ENCODE peak calls at places on chromosome 1, in four cellular contexts. One of them, this sample, is unnamed. For H3K4me1, the result is how much of the 10 kb centered on the place peaks cover.

GRCh38 chr1:227038401-227038800 is 98.3 kb downstream of the COQ8A start:
- DNase-seq in OCI-LY7: no peak
- DNase-seq in effector memory CD4-positive, alpha-beta T cell: no peak
- DNase-seq in tibial artery: no peak
- DNase-seq in this sample: no peak

GRCh38 chr1:3831689-3832088 is 25.3 kb downstream of the CEP104 start:
- DNase-seq in OCI-LY7: no peak
- DNase-seq in effector memory CD4-positive, alpha-beta T cell: no peak
- DNase-seq in tibial artery: no peak
- DNase-seq in this sample: no peak

GRCh38 chr1:236141447-236142357 is 637 bp upstream of the GPR137B start:
- DNase-seq in OCI-LY7: peak
- DNase-seq in effector memory CD4-positive, alpha-beta T cell: no peak
- DNase-seq in tibial artery: no peak
- DNase-seq in this sample: no peak

GRCh38 chr1:153648000-153648643 is 10.4 kb upstream of the SNAPIN start:
- DNase-seq in OCI-LY7: no peak
- DNase-seq in effector memory CD4-positive, alpha-beta T cell: no peak
- DNase-seq in tibial artery: peak
- DNase-seq in this sample: no peak

GRCh38 chr1:21752186-21752585 is 30.8 kb downstream of the USP48 start:
- DNase-seq in OCI-LY7: no peak
- DNase-seq in effector memory CD4-positive, alpha-beta T cell: no peak
- DNase-seq in tibial artery: no peak
- DNase-seq in this sample: no peak

GRCh38 chr1:162285149-162285561 is 91.5 kb downstream of the SPATA46 start:
- DNase-seq in OCI-LY7: no peak
- DNase-seq in effector memory CD4-positive, alpha-beta T cell: no peak
- DNase-seq in tibial artery: no peak
- DNase-seq in this sample: no peak

GRCh38 chr1:78676347-78676982 is 26.8 kb downstream of the IFI44 start:
- DNase-seq in OCI-LY7: peak
- DNase-seq in effector memory CD4-positive, alpha-beta T cell: peak
- DNase-seq in tibial artery: no peak
- DNase-seq in this sample: peak

GRCh38 chr1:46300673-46301405 is 2.6 kb downstream of the LRRC41 start:
- DNase-seq in OCI-LY7: no peak
- DNase-seq in effector memory CD4-positive, alpha-beta T cell: no peak
- DNase-seq in tibial artery: no peak
- DNase-seq in this sample: no peak

GRCh38 chr1:172637522-172637921 is 21.4 kb upstream of the FASLG start:
- DNase-seq in OCI-LY7: no peak
- DNase-seq in effector memory CD4-positive, alpha-beta T cell: no peak
- DNase-seq in tibial artery: no peak
- DNase-seq in this sample: no peak

GRCh38 chr1:15384301-15384901 is 25.3 kb upstream of the EFHD2 start:
- DNase-seq in OCI-LY7: no peak
- DNase-seq in effector memory CD4-positive, alpha-beta T cell: no peak
- DNase-seq in tibial artery: no peak
- DNase-seq in this sample: peak

GRCh38 chr1:1069711-1070676 is 4.1 kb downstream of the RNF223 start:
- DNase-seq in OCI-LY7: peak
- DNase-seq in effector memory CD4-positive, alpha-beta T cell: no peak
- DNase-seq in tibial artery: no peak
- DNase-seq in this sample: no peak

GRCh38 chr1:7302873-7303272 is 468.2 kb upstream of the VAMP3 start:
- DNase-seq in OCI-LY7: no peak
- DNase-seq in effector memory CD4-positive, alpha-beta T cell: no peak
- DNase-seq in tibial artery: no peak
- DNase-seq in this sample: no peak

GRCh38 chr1:75796376-75797272 is at the start of gene MSH4:
- DNase-seq in OCI-LY7: no peak
- DNase-seq in effector memory CD4-positive, alpha-beta T cell: no peak
- DNase-seq in tibial artery: no peak
- DNase-seq in this sample: no peak

GRCh38 chr1:214446772-214447556 is 104.4 kb downstream of the PTPN14 start:
- DNase-seq in OCI-LY7: no peak
- DNase-seq in effector memory CD4-positive, alpha-beta T cell: no peak
- DNase-seq in tibial artery: no peak
- DNase-seq in this sample: peak

GRCh38 chr1:196400478-196401453 is 207.5 kb downstream of the KCNT2 start:
- DNase-seq in OCI-LY7: no peak
- DNase-seq in effector memory CD4-positive, alpha-beta T cell: no peak
- DNase-seq in tibial artery: peak
- DNase-seq in this sample: no peak

GRCh38 chr1:223319373-223319772 is 44.6 kb downstream of the SUSD4 start:
- DNase-seq in OCI-LY7: no peak
- DNase-seq in effector memory CD4-positive, alpha-beta T cell: no peak
- DNase-seq in tibial artery: no peak
- DNase-seq in this sample: no peak

GRCh38 chr1:235745448-235746136 is 96.0 kb upstream of the GNG4 start:
- DNase-seq in OCI-LY7: no peak
- DNase-seq in effector memory CD4-positive, alpha-beta T cell: no peak
- DNase-seq in tibial artery: no peak
- DNase-seq in this sample: no peak

DNA sequence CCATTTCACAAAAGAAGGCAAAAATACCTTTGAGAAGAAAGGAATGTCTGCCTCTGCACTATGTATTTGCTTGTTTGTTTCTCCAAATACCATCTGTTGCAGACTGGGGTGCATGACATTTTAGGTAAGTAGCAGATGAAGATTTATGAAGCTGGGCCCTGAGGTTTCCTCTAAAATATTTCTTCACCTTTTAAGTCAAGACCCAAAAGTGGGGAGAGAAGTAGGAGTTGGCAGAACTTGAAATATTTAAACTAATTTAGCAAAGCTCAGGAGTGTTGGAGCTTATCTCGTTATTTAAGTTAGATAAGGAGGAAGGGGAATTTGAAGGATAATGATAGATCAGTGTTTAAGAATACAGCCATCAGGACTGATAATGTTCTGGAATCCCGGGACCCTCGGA is 152.9 kb downstream of the DHRS3 start:
- DNase-seq in OCI-LY7: no peak
- DNase-seq in effector memory CD4-positive, alpha-beta T cell: no peak
- DNase-seq in tibial artery: no peak
- DNase-seq in this sample: no peak
- H3K4me1 ChIP-seq in OCI-LY7: under half
- H3K4me1 ChIP-seq in effector memory CD4-positive, alpha-beta T cell: under half
- H3K4me1 ChIP-seq in tibial artery: half or more
- H3K4me1 ChIP-seq in this sample: under half

DNA sequence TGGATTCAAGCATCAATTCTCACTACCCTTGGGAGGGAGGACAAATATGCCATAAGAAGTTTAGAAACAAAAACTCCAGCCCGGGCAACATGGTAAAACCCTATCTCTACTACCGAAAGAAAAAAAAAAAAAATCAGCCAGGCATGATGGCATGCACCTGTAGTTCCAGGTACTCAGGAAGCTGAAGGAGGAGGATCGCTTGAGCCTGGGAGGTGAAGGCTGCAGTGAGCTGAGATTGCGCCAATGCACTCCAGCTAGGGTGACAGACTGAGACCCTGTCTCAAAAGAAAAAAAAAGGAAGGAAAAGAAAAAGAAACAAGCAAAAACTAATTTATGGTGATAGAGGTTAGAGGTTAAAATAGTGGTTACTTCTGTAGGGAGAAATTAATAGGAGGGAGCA is 9.6 kb downstream of the ZNF644 start:
- DNase-seq in OCI-LY7: no peak
- DNase-seq in effector memory CD4-positive, alpha-beta T cell: no peak
- DNase-seq in tibial artery: no peak
- DNase-seq in this sample: no peak
- H3K4me1 ChIP-seq in OCI-LY7: under half
- H3K4me1 ChIP-seq in effector memory CD4-positive, alpha-beta T cell: under half
- H3K4me1 ChIP-seq in tibial artery: half or more
- H3K4me1 ChIP-seq in this sample: under half

DNA sequence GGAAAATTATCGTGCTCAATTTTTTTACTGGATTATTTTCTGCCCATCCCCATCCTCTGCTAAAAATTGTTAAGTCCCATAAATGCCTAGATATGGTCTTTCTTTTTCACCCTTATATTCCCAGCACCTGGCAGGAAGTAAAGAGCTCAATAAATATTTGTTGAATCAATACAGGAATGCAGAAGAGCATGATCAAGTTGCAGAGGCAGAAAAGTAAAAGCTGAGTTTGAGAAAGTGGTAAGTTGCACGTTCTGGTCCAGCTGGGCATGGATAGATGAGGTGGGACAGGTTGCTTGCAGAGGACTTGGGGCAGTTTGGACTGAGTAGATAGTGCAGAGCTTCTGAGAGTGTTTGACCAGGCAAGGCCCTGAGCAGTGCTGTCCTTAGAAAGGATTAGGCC is 40.1 kb downstream of the ZNF281 start:
- DNase-seq in OCI-LY7: no peak
- DNase-seq in effector memory CD4-positive, alpha-beta T cell: no peak
- DNase-seq in tibial artery: no peak
- DNase-seq in this sample: no peak
- H3K4me1 ChIP-seq in OCI-LY7: half or more
- H3K4me1 ChIP-seq in effector memory CD4-positive, alpha-beta T cell: under half
- H3K4me1 ChIP-seq in tibial artery: under half
- H3K4me1 ChIP-seq in this sample: under half

DNA sequence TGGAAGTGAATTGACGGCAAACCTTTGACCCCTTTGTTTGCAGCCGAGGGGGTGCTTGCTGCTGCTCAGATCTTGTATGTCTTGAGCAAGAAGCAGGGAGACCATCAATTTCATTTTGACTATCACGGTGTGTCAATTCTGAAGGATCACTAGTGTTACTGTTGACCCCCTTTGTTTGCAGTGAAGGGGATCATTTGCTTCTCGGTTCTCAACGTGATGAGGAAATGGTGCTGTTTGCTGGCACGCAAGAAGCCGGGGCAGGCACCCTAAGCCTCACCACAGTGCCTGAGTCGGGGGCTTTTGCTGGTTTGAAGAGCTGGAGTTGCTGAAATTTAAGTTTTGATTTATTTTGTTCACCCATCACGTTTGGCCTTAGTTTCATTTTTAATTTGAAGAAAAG is 7.5 kb downstream of the RBM15 start:
- DNase-seq in OCI-LY7: peak
- DNase-seq in effector memory CD4-positive, alpha-beta T cell: no peak
- DNase-seq in tibial artery: no peak
- DNase-seq in this sample: no peak
- H3K4me1 ChIP-seq in OCI-LY7: half or more
- H3K4me1 ChIP-seq in effector memory CD4-positive, alpha-beta T cell: under half
- H3K4me1 ChIP-seq in tibial artery: half or more
- H3K4me1 ChIP-seq in this sample: under half

GRCh38 chr1:38005195-38006007 is at the start of gene FHL3:
- DNase-seq in OCI-LY7: no peak
- DNase-seq in effector memory CD4-positive, alpha-beta T cell: peak
- DNase-seq in tibial artery: peak
- DNase-seq in this sample: no peak

GRCh38 chr1:38000529-38001453 is 4.5 kb downstream of the FHL3 start:
- DNase-seq in OCI-LY7: no peak
- DNase-seq in effector memory CD4-positive, alpha-beta T cell: no peak
- DNase-seq in tibial artery: peak
- DNase-seq in this sample: peak

GRCh38 chr1:38003261-38004250 is 1.8 kb downstream of the FHL3 start:
- DNase-seq in OCI-LY7: no peak
- DNase-seq in effector memory CD4-positive, alpha-beta T cell: no peak
- DNase-seq in tibial artery: no peak
- DNase-seq in this sample: no peak

GRCh38 chr1:38006008-38006828 is 904 bp upstream of the FHL3 start:
- DNase-seq in OCI-LY7: no peak
- DNase-seq in effector memory CD4-positive, alpha-beta T cell: no peak
- DNase-seq in tibial artery: peak
- DNase-seq in this sample: no peak

DNA sequence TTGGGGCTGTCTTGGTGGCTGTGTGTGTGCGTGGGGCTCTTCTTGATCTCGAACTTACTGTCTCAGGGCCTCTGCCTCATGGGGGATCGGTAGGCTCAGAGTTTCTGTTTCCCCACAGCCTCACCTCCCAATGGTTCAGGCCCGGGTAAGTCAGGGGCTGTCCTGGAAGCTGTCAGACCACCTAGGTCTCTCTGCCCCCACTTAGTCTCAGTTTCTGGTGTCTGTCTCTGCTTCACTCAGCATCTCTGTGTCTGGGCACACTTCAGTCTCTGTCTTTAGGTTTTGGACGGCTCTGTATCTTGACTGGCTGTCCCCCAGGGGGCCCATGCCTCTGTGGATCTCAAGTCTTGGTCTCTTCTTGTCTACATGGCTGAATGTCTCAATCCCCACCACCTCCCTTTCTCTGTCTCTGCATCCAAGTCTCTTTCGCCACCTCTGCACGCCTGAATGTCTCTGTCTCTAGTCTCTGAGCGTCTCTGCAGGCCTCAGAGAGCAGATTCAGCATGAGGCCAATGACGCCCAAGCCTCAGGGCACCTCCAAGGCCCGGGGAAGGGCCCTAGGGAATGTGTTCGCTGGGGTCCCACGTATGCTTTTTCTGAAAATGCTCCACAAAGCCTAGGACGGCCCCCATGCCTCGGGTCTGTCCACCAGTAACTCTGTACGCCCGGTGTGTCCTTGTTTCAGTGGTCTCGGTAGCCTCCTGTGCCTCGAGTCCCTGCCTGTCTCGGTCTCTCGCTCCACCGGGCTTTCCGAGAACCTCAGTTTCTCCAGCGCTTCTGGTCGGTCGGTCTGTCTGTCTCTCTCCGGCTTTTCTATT is 821 bp downstream of the FHL3 start:
- DNase-seq in OCI-LY7: no peak
- DNase-seq in effector memory CD4-positive, alpha-beta T cell: no peak
- DNase-seq in tibial artery: no peak
- DNase-seq in this sample: no peak
- H3K4me1 ChIP-seq in OCI-LY7: under half
- H3K4me1 ChIP-seq in effector memory CD4-positive, alpha-beta T cell: under half
- H3K4me1 ChIP-seq in tibial artery: half or more
- H3K4me1 ChIP-seq in this sample: under half

GRCh38 chr1:111604931-111605330 is 14.7 kb upstream of the RAP1A start:
- DNase-seq in OCI-LY7: no peak
- DNase-seq in effector memory CD4-positive, alpha-beta T cell: no peak
- DNase-seq in tibial artery: no peak
- DNase-seq in this sample: no peak
- H3K4me1 ChIP-seq in OCI-LY7: half or more
- H3K4me1 ChIP-seq in effector memory CD4-positive, alpha-beta T cell: under half
- H3K4me1 ChIP-seq in tibial artery: under half
- H3K4me1 ChIP-seq in this sample: under half

This sample was measured in iPS DF 6.9.